ENCODE peak calls at places on chromosomes 13 and 19, in nine cellular contexts. Z, T, F, B, Y, M, V, S and O are unnamed samples.
A peak's percentile ranks its signal among the peaks of the same experiment; 100 is the strongest.

GRCh38 chr19:3254520-3254919 is 30.1 kb downstream of the CELF5 start:
- DNase-seq in Z (no peak), T (no peak), F (no peak), B (no peak), Y (no peak), M (no peak), V (no peak), S (no peak), O (no peak)

GRCh38 chr19:18198374-18198773 is 5.4 kb downstream of the MPV17L2 start:
- DNase-seq in Z (no peak), T (no peak), F (no peak), B (no peak), Y (no peak), M (no peak), V (no peak), S (no peak), O (no peak)

GRCh38 chr19:39915848-39916215 is 18.6 kb downstream of the FCGBP start:
- DNase-seq in Z (no peak), T (no peak), F (no peak), B (no peak), Y (no peak), M (no peak), V (no peak), S (peak; percentile 13), O (no peak)

GRCh38 chr19:6728346-6728745 is 7.9 kb upstream of the C3 start:
- DNase-seq in Z (no peak), T (no peak), F (no peak), B (no peak), Y (no peak), M (no peak), V (no peak), S (no peak), O (peak; percentile 52)

GRCh38 chr19:51398096-51398704 is 7.8 kb upstream of the C19orf84 start:
- DNase-seq in Z (no peak), T (no peak), F (no peak), B (no peak), Y (peak; percentile 70), M (peak; percentile 28), V (no peak), S (no peak), O (no peak)

GRCh38 chr13:27920677-27921420 is 1.0 kb downstream of the PDX1 start:
- DNase-seq in Z (no peak), T (no peak), F (no peak), B (peak; percentile 39), Y (peak; percentile 52), M (no peak), V (no peak), S (no peak), O (no peak)

GRCh38 chr19:38395381-38396127 is 7.1 kb downstream of the SPRED3 start:
- DNase-seq in Z (no peak), T (no peak), F (no peak), B (no peak), Y (peak; percentile 40), M (peak; percentile 56), V (no peak), S (no peak), O (no peak)

GRCh38 chr13:59609421-59609820 is 554.3 kb downstream of the DIAPH3 start:
- DNase-seq in Z (no peak), T (no peak), F (no peak), B (no peak), Y (no peak), M (no peak), V (no peak), S (no peak), O (no peak)

DNA sequence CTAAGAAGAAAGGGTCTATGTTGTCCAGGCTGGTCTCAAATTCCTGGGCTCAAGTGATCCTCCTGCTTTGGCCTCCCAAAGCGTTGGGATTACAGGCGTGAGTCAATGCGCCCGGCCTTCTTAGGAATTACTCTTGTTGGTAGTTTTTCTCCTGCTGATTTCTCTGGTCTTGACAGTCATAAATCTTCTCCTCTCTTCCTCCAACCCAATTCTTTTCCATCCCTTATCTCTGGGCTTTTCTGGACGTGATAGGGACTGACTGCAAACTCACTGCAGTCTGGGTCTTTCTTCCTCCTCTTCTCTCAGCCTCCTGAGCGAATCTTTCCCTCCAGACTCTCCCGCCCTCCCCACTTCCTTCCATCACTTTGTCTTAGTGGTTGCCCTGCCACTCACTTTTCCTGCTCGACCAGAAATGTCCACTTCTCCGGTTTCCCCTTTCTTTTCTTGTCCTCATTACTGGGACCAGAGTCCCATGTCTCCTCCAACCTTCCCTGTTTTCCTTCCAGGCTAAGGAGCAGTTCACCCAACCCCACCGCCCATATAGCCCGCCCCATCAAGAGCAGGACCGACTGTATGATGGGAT is 21.9 kb upstream of the TIMM44 start:
- DNase-seq in Z (no peak), T (no peak), F (no peak), B (no peak), Y (no peak), M (no peak), V (no peak), S (no peak), O (no peak)
- H3K4me3 ChIP-seq in Z (no peak overlapping the region), T (no peak overlapping the region), F (no peak overlapping the region), B (no peak overlapping the region), Y (no peak overlapping the region), M (no peak overlapping the region), V (no peak overlapping the region), S (no peak overlapping the region), O (no peak overlapping the region)

GRCh38 chr19:15113245-15114152 is 6.3 kb downstream of the SYDE1 start:
- DNase-seq in Z (no peak), T (no peak), F (no peak), B (no peak), Y (peak; percentile 72), M (no peak), V (no peak), S (no peak), O (no peak)

GRCh38 chr19:15109768-15110417 is 2.7 kb downstream of the SYDE1 start:
- DNase-seq in Z (no peak), T (no peak), F (no peak), B (no peak), Y (no peak), M (no peak), V (no peak), S (no peak), O (no peak)

GRCh38 chr19:15110418-15110815 is 3.2 kb downstream of the SYDE1 start:
- DNase-seq in Z (no peak), T (no peak), F (no peak), B (no peak), Y (no peak), M (no peak), V (no peak), S (no peak), O (no peak)

GRCh38 chr19:15112385-15112784 is 5.2 kb downstream of the SYDE1 start:
- DNase-seq in Z (no peak), T (no peak), F (no peak), B (peak; percentile 47), Y (peak; percentile 75), M (no peak), V (no peak), S (no peak), O (no peak)

DNA sequence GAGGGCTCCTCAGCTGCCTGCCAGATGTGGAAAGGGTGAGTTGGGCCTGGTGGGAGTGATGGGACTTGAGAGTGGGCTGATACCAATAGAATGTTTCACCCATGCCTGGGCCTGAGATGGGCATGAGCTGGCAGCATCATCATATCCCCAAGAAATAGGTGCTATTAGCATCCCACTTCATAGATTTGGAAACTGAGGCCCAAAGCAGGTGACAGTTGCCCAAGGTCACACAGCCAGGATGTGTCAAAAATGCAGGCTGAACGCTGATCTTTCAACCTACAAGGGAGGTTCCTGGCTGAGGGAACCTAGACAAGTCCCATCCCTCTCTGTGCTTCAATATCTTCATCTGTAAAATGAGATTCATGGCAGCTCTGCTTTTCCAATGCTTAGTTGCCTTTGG is 4.6 kb downstream of the SYDE1 start:
- DNase-seq in Z (no peak), T (no peak), F (no peak), B (no peak), Y (no peak), M (no peak), V (no peak), S (no peak), O (no peak)
- H3K4me1 ChIP-seq in Z (peaks cover 3% of the 10 kb centered on the region), T (peaks cover 2% of the 10 kb centered on the region), F (no peaks in the 10 kb centered on the region), B (peaks cover 2% of the 10 kb centered on the region), Y (peaks cover 8% of the 10 kb centered on the region), M (peaks cover 6% of the 10 kb centered on the region), V (peaks cover 44% of the 10 kb centered on the region), S (peaks cover 7% of the 10 kb centered on the region), O (peaks cover 45% of the 10 kb centered on the region)

GRCh38 chr13:40648841-40649240 is 17.6 kb downstream of the FOXO1 start:
- DNase-seq in Z (no peak), T (no peak), F (no peak), B (no peak), Y (peak; percentile 49), M (no peak), V (no peak), S (no peak), O (no peak)

GRCh38 chr13:40651866-40652587 is 14.4 kb downstream of the FOXO1 start:
- DNase-seq in Z (no peak), T (no peak), F (no peak), B (no peak), Y (peak; percentile 83), M (no peak), V (no peak), S (no peak), O (no peak)

GRCh38 chr13:40656358-40656757 is 10.1 kb downstream of the FOXO1 start:
- DNase-seq in Z (no peak), T (no peak), F (no peak), B (no peak), Y (no peak), M (no peak), V (no peak), S (no peak), O (no peak)

GRCh38 chr13:40653558-40654318 is 12.7 kb downstream of the FOXO1 start:
- DNase-seq in Z (no peak), T (no peak), F (no peak), B (no peak), Y (peak; percentile 72), M (no peak), V (no peak), S (no peak), O (no peak)

GRCh38 chr13:40652588-40652940 is 13.9 kb downstream of the FOXO1 start:
- DNase-seq in Z (no peak), T (no peak), F (no peak), B (no peak), Y (peak; percentile 53), M (peak; percentile 36), V (no peak), S (no peak), O (no peak)
- H3K4me3 ChIP-seq in Z (no peak overlapping the region), T (no peak overlapping the region), F (no peak overlapping the region), B (no peak overlapping the region), Y (peak overlapping the region; percentile 14), M (peak overlapping the region; percentile 87), V (no peak overlapping the region), S (no peak overlapping the region), O (no peak overlapping the region)

GRCh38 chr13:73957889-73958288 is 176.3 kb downstream of the KLF12 start:
- DNase-seq in Z (no peak), T (no peak), F (no peak), B (no peak), Y (no peak), M (no peak), V (no peak), S (no peak), O (no peak)

GRCh38 chr13:73962284-73962683 is 171.9 kb downstream of the KLF12 start:
- DNase-seq in Z (no peak), T (no peak), F (no peak), B (no peak), Y (no peak), M (no peak), V (no peak), S (no peak), O (no peak)

GRCh38 chr13:73961181-73961580 is 173.0 kb downstream of the KLF12 start:
- DNase-seq in Z (no peak), T (no peak), F (no peak), B (no peak), Y (no peak), M (no peak), V (no peak), S (no peak), O (no peak)

GRCh38 chr13:73958657-73959397 is 175.4 kb downstream of the KLF12 start:
- DNase-seq in Z (no peak), T (no peak), F (no peak), B (peak; percentile 68), Y (no peak), M (no peak), V (no peak), S (no peak), O (no peak)

GRCh38 chr13:73960474-73960873 is 173.7 kb downstream of the KLF12 start:
- DNase-seq in Z (no peak), T (no peak), F (no peak), B (no peak), Y (no peak), M (no peak), V (no peak), S (no peak), O (no peak)
- H3K4me1 ChIP-seq in Z (no peaks in the 10 kb centered on the region), T (no peaks in the 10 kb centered on the region), F (no peaks in the 10 kb centered on the region), B (no peaks in the 10 kb centered on the region), Y (no peaks in the 10 kb centered on the region), M (peaks cover 9% of the 10 kb centered on the region), V (peaks cover 32% of the 10 kb centered on the region), S (no peaks in the 10 kb centered on the region), O (no peaks in the 10 kb centered on the region)